ENCODE peak calls at places on chromosome 9, in four cellular contexts. One of them, this sample, is unnamed. For H3K4me1, the result is how much of the 10 kb centered on the place peaks cover.

GRCh38 chr9:83538172-83538889 is at the start of gene FRMD3:
- DNase-seq in heart left ventricle: peak
- DNase-seq in osteoblast: peak
- DNase-seq in endodermal cell: peak
- DNase-seq in this sample: peak

GRCh38 chr9:130542457-130543228 is 36.7 kb upstream of the FUBP3 start:
- DNase-seq in osteoblast: no peak
- DNase-seq in heart left ventricle: no peak
- DNase-seq in endodermal cell: peak
- DNase-seq in this sample: no peak

GRCh38 chr9:138099803-138100598 is 222.4 kb downstream of the CACNA1B start:
- DNase-seq in endodermal cell: peak
- DNase-seq in osteoblast: peak
- DNase-seq in heart left ventricle: peak
- DNase-seq in this sample: no peak

GRCh38 chr9:134592018-134592818 is 49.4 kb upstream of the COL5A1 start:
- DNase-seq in osteoblast: peak
- DNase-seq in endodermal cell: peak
- DNase-seq in heart left ventricle: peak
- DNase-seq in this sample: peak

GRCh38 chr9:99259231-99259918 is 37.3 kb downstream of the SEC61B start:
- DNase-seq in osteoblast: no peak
- DNase-seq in heart left ventricle: peak
- DNase-seq in endodermal cell: peak
- DNase-seq in this sample: peak

GRCh38 chr9:37266630-37267029 is 146.3 kb downstream of the ZCCHC7 start:
- DNase-seq in osteoblast: no peak
- DNase-seq in heart left ventricle: no peak
- DNase-seq in endodermal cell: no peak
- DNase-seq in this sample: no peak

GRCh38 chr9:70589571-70590263 is 175.3 kb upstream of the KLF9 start:
- DNase-seq in endodermal cell: no peak
- DNase-seq in heart left ventricle: peak
- DNase-seq in osteoblast: peak
- DNase-seq in this sample: peak

GRCh38 chr9:70034292-70034711 is 9.3 kb upstream of the MAMDC2 start:
- DNase-seq in endodermal cell: no peak
- DNase-seq in osteoblast: peak
- DNase-seq in heart left ventricle: no peak
- DNase-seq in this sample: no peak

DNA sequence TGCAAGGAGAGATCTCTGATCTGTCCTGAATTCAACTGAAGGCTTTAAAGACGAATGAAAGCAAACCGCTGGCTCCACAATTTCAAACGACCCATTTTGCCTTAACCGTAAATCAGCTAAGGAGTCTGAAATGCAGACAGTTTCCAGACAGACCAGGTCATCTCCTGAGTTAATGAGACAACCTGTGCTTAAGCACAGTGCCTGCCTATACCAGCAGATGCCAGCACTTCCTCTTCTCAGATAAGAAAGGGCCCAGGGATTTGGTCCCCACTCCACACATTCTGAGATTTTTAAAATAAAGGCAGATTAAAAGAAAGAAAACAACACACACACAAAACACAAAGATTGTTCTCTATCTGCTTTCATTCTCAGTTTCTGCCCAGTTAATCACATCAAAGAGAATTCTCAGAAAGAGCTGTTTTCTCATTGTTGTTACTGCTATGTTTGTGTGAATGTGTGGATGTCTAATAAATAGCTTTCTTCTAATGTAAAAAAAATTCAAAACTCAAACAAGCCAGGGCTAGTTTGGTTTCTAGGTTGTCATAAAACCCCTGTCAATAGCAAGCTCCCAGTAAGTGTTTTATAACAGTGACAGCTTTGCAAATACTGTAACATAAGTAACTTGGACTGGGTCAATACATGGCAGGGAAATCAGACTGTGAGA is 157.7 kb upstream of the SLC24A2 start:
- DNase-seq in heart left ventricle: no peak
- DNase-seq in endodermal cell: peak
- DNase-seq in osteoblast: no peak
- DNase-seq in this sample: no peak
- TF ChIP-seq CTCF in heart left ventricle: no peak
- TF ChIP-seq CTCF in endodermal cell: peak
- TF ChIP-seq CTCF in osteoblast: peak
- TF ChIP-seq CTCF in this sample: no peak

GRCh38 chr9:89407070-89407469 is 88.8 kb downstream of the SECISBP2 start:
- DNase-seq in osteoblast: no peak
- DNase-seq in endodermal cell: no peak
- DNase-seq in heart left ventricle: no peak
- DNase-seq in this sample: no peak
- H3K4me1 ChIP-seq in osteoblast: under half
- H3K4me1 ChIP-seq in endodermal cell: under half
- H3K4me1 ChIP-seq in heart left ventricle: under half
- H3K4me1 ChIP-seq in this sample: under half

DNA sequence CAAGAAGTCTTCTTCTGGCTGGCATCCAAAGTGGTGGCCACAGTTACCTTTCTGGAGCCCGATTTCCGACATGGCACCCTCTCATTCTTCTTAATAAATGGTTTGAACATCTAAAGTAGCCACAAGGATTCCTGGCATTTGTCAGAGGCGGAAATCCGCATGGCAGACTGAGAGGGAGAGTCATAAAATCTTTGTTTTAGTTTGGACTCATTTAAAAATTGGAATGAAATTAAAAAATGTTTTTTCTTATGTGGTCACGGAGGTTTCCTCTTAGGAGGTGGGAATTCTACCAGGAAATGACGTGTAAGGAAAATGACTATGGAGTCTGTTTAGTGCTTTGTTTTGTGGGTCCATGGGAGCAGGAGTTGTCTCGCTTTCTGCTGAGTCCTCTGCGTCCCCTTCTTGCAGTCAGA is 133.0 kb upstream of the PTCH1 start:
- DNase-seq in osteoblast: no peak
- DNase-seq in heart left ventricle: no peak
- DNase-seq in endodermal cell: no peak
- DNase-seq in this sample: no peak
- H3K4me3 ChIP-seq in osteoblast: peak
- H3K4me3 ChIP-seq in heart left ventricle: no peak
- H3K4me3 ChIP-seq in endodermal cell: no peak
- H3K4me3 ChIP-seq in this sample: no peak

DNA sequence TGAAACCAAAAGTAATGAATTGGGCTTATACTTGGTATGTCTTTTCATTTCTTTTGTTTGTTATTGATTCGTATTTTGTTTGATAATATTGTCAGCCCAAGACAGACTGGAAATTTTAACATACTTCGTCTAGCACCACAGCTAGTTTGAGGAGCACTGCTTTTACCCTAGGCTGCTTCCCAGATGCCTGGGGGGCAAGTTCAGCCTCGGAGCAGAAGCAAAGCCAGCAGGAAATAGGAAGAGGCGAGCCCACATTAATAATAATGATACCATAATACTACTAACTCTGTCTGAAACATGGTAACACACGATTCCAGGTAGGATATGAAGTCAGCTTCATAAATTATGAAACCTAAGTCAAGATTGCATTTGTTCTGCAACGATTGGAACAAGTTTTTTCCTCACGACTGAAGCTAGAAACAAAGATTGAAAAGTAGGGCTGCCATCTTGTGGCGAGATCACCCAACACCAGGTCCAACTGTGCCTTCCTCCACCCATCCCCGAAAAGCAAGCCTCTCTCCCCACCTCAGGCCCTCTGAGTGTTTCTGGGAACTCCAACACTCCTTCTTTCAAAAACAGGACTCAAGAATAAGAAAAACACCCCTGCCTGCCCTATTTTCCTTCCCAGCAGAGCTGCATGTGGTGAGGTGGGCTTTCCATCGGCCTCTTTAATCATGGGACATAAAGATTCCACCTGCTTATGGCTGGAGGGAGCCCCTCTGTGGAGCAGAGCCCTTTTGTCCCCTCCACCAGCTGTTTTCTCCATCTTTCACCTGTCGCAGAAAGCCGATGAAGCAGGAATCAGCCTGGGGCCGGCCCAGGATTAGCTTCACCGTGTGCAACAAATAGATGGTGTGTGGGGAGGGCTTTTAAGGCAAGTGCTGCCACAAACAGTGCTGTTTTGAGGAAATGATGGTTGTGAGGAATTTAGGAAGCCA is 236.3 kb downstream of the CAAP1 start:
- DNase-seq in osteoblast: peak
- DNase-seq in endodermal cell: peak
- DNase-seq in heart left ventricle: no peak
- DNase-seq in this sample: no peak
- TF ChIP-seq CTCF in osteoblast: peak
- TF ChIP-seq CTCF in endodermal cell: peak
- TF ChIP-seq CTCF in heart left ventricle: no peak
- TF ChIP-seq CTCF in this sample: peak

GRCh38 chr9:136550439-136551085 is 4.7 kb upstream of the NOTCH1 start:
- DNase-seq in endodermal cell: no peak
- DNase-seq in heart left ventricle: no peak
- DNase-seq in osteoblast: no peak
- DNase-seq in this sample: no peak

GRCh38 chr9:136553581-136553980 is 7.7 kb upstream of the NOTCH1 start:
- DNase-seq in endodermal cell: no peak
- DNase-seq in osteoblast: no peak
- DNase-seq in heart left ventricle: no peak
- DNase-seq in this sample: no peak

GRCh38 chr9:136554870-136555269 is 9.0 kb upstream of the NOTCH1 start:
- DNase-seq in heart left ventricle: no peak
- DNase-seq in osteoblast: no peak
- DNase-seq in endodermal cell: no peak
- DNase-seq in this sample: no peak

GRCh38 chr9:136551401-136552116 is 5.7 kb upstream of the NOTCH1 start:
- DNase-seq in osteoblast: peak
- DNase-seq in endodermal cell: peak
- DNase-seq in heart left ventricle: peak
- DNase-seq in this sample: peak

GRCh38 chr9:136552117-136552685 is 6.4 kb upstream of the NOTCH1 start:
- DNase-seq in heart left ventricle: peak
- DNase-seq in endodermal cell: no peak
- DNase-seq in osteoblast: peak
- DNase-seq in this sample: no peak
- H3K4me1 ChIP-seq in heart left ventricle: under half
- H3K4me1 ChIP-seq in endodermal cell: under half
- H3K4me1 ChIP-seq in osteoblast: under half
- H3K4me1 ChIP-seq in this sample: under half

This sample was measured in ascending aorta.